ENCODE peak calls at places on chromosomes 4 and X, in seven cellular contexts. Z is upper lobe of right lung; A is cardiac muscle cell; J is stomach; X is NCI-H146; W is NCI-H774; I is stimulated activated CD4-positive, alpha-beta T cell treated with anti-CD3 and anti-CD28 coated beads, TNF-alpha, amount 100 ng/mL, for 4 hours. F is an unnamed sample.

GRCh38 chrX:12977761-12978204 is 2.9 kb downstream of the TMSB4X start:
- DNase-seq in Z (no peak), A (no peak), J (no peak), X (peak), W (no peak), I (no peak), F (no peak)

GRCh38 chrX:20397587-20397986 is 130.9 kb upstream of the RPS6KA3 start:
- DNase-seq in Z (no peak), A (no peak), J (no peak), X (no peak), W (no peak), I (no peak), F (no peak)

GRCh38 chrX:44992775-44993174 is 119.8 kb downstream of the KDM6A start:
- DNase-seq in Z (no peak), A (no peak), J (no peak), X (no peak), W (no peak), I (no peak), F (no peak)

GRCh38 chr4:7094931-7095330 is 27.1 kb upstream of the GRPEL1 start:
- DNase-seq in Z (no peak), A (no peak), J (no peak), X (no peak), W (no peak), I (no peak), F (no peak)

GRCh38 chrX:2677764-2678163 is 13.3 kb upstream of the CD99 start:
- DNase-seq in Z (peak), A (no peak), J (peak), X (no peak), W (no peak), I (no peak), F (peak)

GRCh38 chrX:50202539-50202938 is 1.7 kb upstream of the AKAP4 start:
- DNase-seq in Z (no peak), A (no peak), J (no peak), X (no peak), W (no peak), I (no peak), F (peak)

GRCh38 chr4:113641025-113641431 is 120.5 kb downstream of the CAMK2D start:
- DNase-seq in Z (no peak), A (no peak), J (no peak), X (no peak), W (no peak), I (no peak), F (no peak)

GRCh38 chr4:99856166-99856565 is 38.1 kb downstream of the LAMTOR3 start:
- DNase-seq in Z (no peak), A (no peak), J (no peak), X (no peak), W (no peak), I (peak), F (peak)

GRCh38 chrX:24528605-24529004 is 63.5 kb downstream of the PDK3 start:
- DNase-seq in Z (no peak), A (no peak), J (no peak), X (peak), W (no peak), I (no peak), F (no peak)

GRCh38 chr4:8439168-8439567 is 1.4 kb downstream of the ACOX3 start:
- DNase-seq in Z (no peak), A (no peak), J (no peak), X (no peak), W (no peak), I (no peak), F (no peak)

GRCh38 chr4:156888762-156889161 is 82.8 kb downstream of the PDGFC start:
- DNase-seq in Z (no peak), A (no peak), J (no peak), X (no peak), W (no peak), I (no peak), F (peak)

GRCh38 chrX:85004255-85004654 is 578 bp downstream of the APOOL start:
- DNase-seq in Z (no peak), A (no peak), J (no peak), X (peak), W (no peak), I (no peak), F (no peak)

GRCh38 chr4:921830-922331 is 10.2 kb downstream of the GAK start:
- DNase-seq in Z (peak), A (no peak), J (no peak), X (no peak), W (no peak), I (no peak), F (no peak)

GRCh38 chr4:38360201-38360600 is 303.8 kb upstream of the KLF3 start:
- DNase-seq in Z (no peak), A (no peak), J (no peak), X (no peak), W (no peak), I (no peak), F (no peak)

GRCh38 chr4:15434086-15434485 is 6.3 kb downstream of the C1QTNF7 start:
- DNase-seq in Z (no peak), A (no peak), J (no peak), X (no peak), W (no peak), I (no peak), F (no peak)

GRCh38 chr4:176792348-176793059 is at the start of gene VEGFC:
- DNase-seq in Z (peak), A (peak), J (peak), X (peak), W (no peak), I (no peak), F (peak)

GRCh38 chr4:105140684-105141490 is 5.8 kb upstream of the TET2 start:
- DNase-seq in Z (no peak), A (peak), J (no peak), X (no peak), W (no peak), I (peak), F (no peak)

GRCh38 chr4:181157647-181158046 is 1085.6 kb upstream of the TENM3 start:
- DNase-seq in Z (no peak), A (no peak), J (no peak), X (no peak), W (no peak), I (no peak), F (no peak)

GRCh38 chr4:10721616-10722015 is 37.0 kb upstream of the CLNK start:
- DNase-seq in Z (no peak), A (no peak), J (no peak), X (peak), W (peak), I (no peak), F (no peak)

F was measured in HFFc6.